ENCODE peak calls at places on chromosomes 6 and 20, in seven cellular contexts. One of them, this sample, is unnamed.

GRCh38 chr6:109075934-109076333 is 18.7 kb downstream of the SESN1 start:
- DNase-seq in substantia nigra: no peak
- DNase-seq in tibial artery: no peak
- DNase-seq in PC-3: peak; percentile 10
- DNase-seq in CD8-positive, alpha-beta T cell: no peak
- DNase-seq in ovary: no peak
- DNase-seq in A549: no peak
- DNase-seq in this sample: no peak

GRCh38 chr6:6811151-6812002 is 222.9 kb downstream of the LY86 start:
- DNase-seq in substantia nigra: no peak
- DNase-seq in tibial artery: no peak
- DNase-seq in PC-3: peak; percentile 98
- DNase-seq in CD8-positive, alpha-beta T cell: no peak
- DNase-seq in ovary: peak; percentile 47
- DNase-seq in A549: peak; percentile 71
- DNase-seq in this sample: peak; percentile 55

GRCh38 chr20:18613553-18613952 is 25.7 kb downstream of the DTD1 start:
- DNase-seq in substantia nigra: no peak
- DNase-seq in tibial artery: no peak
- DNase-seq in PC-3: peak; percentile 80
- DNase-seq in CD8-positive, alpha-beta T cell: no peak
- DNase-seq in ovary: no peak
- DNase-seq in A549: peak; percentile 27
- DNase-seq in this sample: no peak

GRCh38 chr6:84027340-84028183 is 6.0 kb upstream of the MRAP2 start:
- DNase-seq in substantia nigra: peak; percentile 2
- DNase-seq in tibial artery: peak; percentile 38
- DNase-seq in PC-3: peak; percentile 74
- DNase-seq in CD8-positive, alpha-beta T cell: no peak
- DNase-seq in ovary: no peak
- DNase-seq in A549: peak; percentile 60
- DNase-seq in this sample: no peak

GRCh38 chr6:157907651-157908050 is 74.0 kb upstream of the SYNJ2 start:
- DNase-seq in substantia nigra: no peak
- DNase-seq in tibial artery: no peak
- DNase-seq in PC-3: no peak
- DNase-seq in CD8-positive, alpha-beta T cell: no peak
- DNase-seq in ovary: no peak
- DNase-seq in A549: no peak
- DNase-seq in this sample: no peak

GRCh38 chr6:51571168-51571567 is 516.2 kb downstream of the PKHD1 start:
- DNase-seq in substantia nigra: no peak
- DNase-seq in tibial artery: no peak
- DNase-seq in PC-3: peak; percentile 54
- DNase-seq in CD8-positive, alpha-beta T cell: no peak
- DNase-seq in ovary: no peak
- DNase-seq in A549: no peak
- DNase-seq in this sample: no peak

GRCh38 chr6:35148167-35148741 is 7.1 kb upstream of the TCP11 start:
- DNase-seq in substantia nigra: no peak
- DNase-seq in tibial artery: no peak
- DNase-seq in PC-3: peak; percentile 84
- DNase-seq in CD8-positive, alpha-beta T cell: no peak
- DNase-seq in ovary: no peak
- DNase-seq in A549: no peak
- DNase-seq in this sample: no peak

GRCh38 chr6:130934848-130935585 is 107.8 kb downstream of the SMLR1 start:
- DNase-seq in substantia nigra: no peak
- DNase-seq in tibial artery: no peak
- DNase-seq in PC-3: no peak
- DNase-seq in CD8-positive, alpha-beta T cell: no peak
- DNase-seq in ovary: no peak
- DNase-seq in A549: no peak
- DNase-seq in this sample: no peak

GRCh38 chr6:33817520-33817919 is 13.7 kb upstream of the MLN start:
- DNase-seq in substantia nigra: no peak
- DNase-seq in tibial artery: no peak
- DNase-seq in PC-3: no peak
- DNase-seq in CD8-positive, alpha-beta T cell: no peak
- DNase-seq in ovary: no peak
- DNase-seq in A549: no peak
- DNase-seq in this sample: no peak

GRCh38 chr6:6007311-6008113 is 787 bp upstream of the NRN1 start:
- DNase-seq in substantia nigra: no peak
- DNase-seq in tibial artery: no peak
- DNase-seq in PC-3: no peak
- DNase-seq in CD8-positive, alpha-beta T cell: peak; percentile 38
- DNase-seq in ovary: no peak
- DNase-seq in A549: peak; percentile 18
- DNase-seq in this sample: peak; percentile 38

GRCh38 chr6:5152417-5152816 is 67.3 kb downstream of the PPP1R3G start:
- DNase-seq in substantia nigra: no peak
- DNase-seq in tibial artery: no peak
- DNase-seq in PC-3: no peak
- DNase-seq in CD8-positive, alpha-beta T cell: no peak
- DNase-seq in ovary: no peak
- DNase-seq in A549: no peak
- DNase-seq in this sample: no peak

GRCh38 chr6:105642708-105643107 is 239.8 kb upstream of the PREP start:
- DNase-seq in substantia nigra: no peak
- DNase-seq in tibial artery: no peak
- DNase-seq in PC-3: peak; percentile 39
- DNase-seq in CD8-positive, alpha-beta T cell: no peak
- DNase-seq in ovary: no peak
- DNase-seq in A549: no peak
- DNase-seq in this sample: no peak

GRCh38 chr6:70884074-70884983 is 72.5 kb downstream of the B3GAT2 start:
- DNase-seq in substantia nigra: peak; percentile 49
- DNase-seq in tibial artery: peak; percentile 36
- DNase-seq in PC-3: peak; percentile 63
- DNase-seq in CD8-positive, alpha-beta T cell: peak; percentile 55
- DNase-seq in ovary: peak; percentile 13
- DNase-seq in A549: peak; percentile 49
- DNase-seq in this sample: peak; percentile 63

GRCh38 chr6:133888931-133889556 is at the start of gene TCF21:
- DNase-seq in substantia nigra: no peak
- DNase-seq in tibial artery: no peak
- DNase-seq in PC-3: no peak
- DNase-seq in CD8-positive, alpha-beta T cell: no peak
- DNase-seq in ovary: peak; percentile 84
- DNase-seq in A549: no peak
- DNase-seq in this sample: peak; percentile 54

GRCh38 chr6:119829006-119829405 is 479.4 kb upstream of the MAN1A1 start:
- DNase-seq in substantia nigra: no peak
- DNase-seq in tibial artery: no peak
- DNase-seq in PC-3: no peak
- DNase-seq in CD8-positive, alpha-beta T cell: no peak
- DNase-seq in ovary: no peak
- DNase-seq in A549: no peak
- DNase-seq in this sample: no peak

GRCh38 chr6:157227202-157228166 is 95.8 kb downstream of the TMEM242 start:
- DNase-seq in substantia nigra: no peak
- DNase-seq in tibial artery: no peak
- DNase-seq in PC-3: peak; percentile 44
- DNase-seq in CD8-positive, alpha-beta T cell: no peak
- DNase-seq in ovary: no peak
- DNase-seq in A549: no peak
- DNase-seq in this sample: no peak

GRCh38 chr20:47306755-47307370 is 49.6 kb downstream of the ZMYND8 start:
- DNase-seq in substantia nigra: no peak
- DNase-seq in tibial artery: no peak
- DNase-seq in PC-3: no peak
- DNase-seq in CD8-positive, alpha-beta T cell: no peak
- DNase-seq in ovary: no peak
- DNase-seq in A549: no peak
- DNase-seq in this sample: no peak

GRCh38 chr20:44811150-44811685 is 872 bp upstream of the RIMS4 start:
- DNase-seq in substantia nigra: no peak
- DNase-seq in tibial artery: no peak
- DNase-seq in PC-3: no peak
- DNase-seq in CD8-positive, alpha-beta T cell: no peak
- DNase-seq in ovary: no peak
- DNase-seq in A549: no peak
- DNase-seq in this sample: no peak

GRCh38 chr6:44575644-44576043 is 188.1 kb downstream of the CDC5L start:
- DNase-seq in substantia nigra: no peak
- DNase-seq in tibial artery: no peak
- DNase-seq in PC-3: no peak
- DNase-seq in CD8-positive, alpha-beta T cell: no peak
- DNase-seq in ovary: no peak
- DNase-seq in A549: no peak
- DNase-seq in this sample: no peak

GRCh38 chr6:44572346-44572745 is 184.8 kb downstream of the CDC5L start:
- DNase-seq in substantia nigra: no peak
- DNase-seq in tibial artery: no peak
- DNase-seq in PC-3: no peak
- DNase-seq in CD8-positive, alpha-beta T cell: no peak
- DNase-seq in ovary: no peak
- DNase-seq in A549: no peak
- DNase-seq in this sample: no peak

GRCh38 chr6:44571510-44571909 is 184.0 kb downstream of the CDC5L start:
- DNase-seq in substantia nigra: no peak
- DNase-seq in tibial artery: no peak
- DNase-seq in PC-3: no peak
- DNase-seq in CD8-positive, alpha-beta T cell: no peak
- DNase-seq in ovary: no peak
- DNase-seq in A549: no peak
- DNase-seq in this sample: no peak

GRCh38 chr6:44580901-44581300 is 193.4 kb downstream of the CDC5L start:
- DNase-seq in substantia nigra: no peak
- DNase-seq in tibial artery: no peak
- DNase-seq in PC-3: peak; percentile 8
- DNase-seq in CD8-positive, alpha-beta T cell: no peak
- DNase-seq in ovary: no peak
- DNase-seq in A549: no peak
- DNase-seq in this sample: no peak

GRCh38 chr6:44576132-44576601 is 188.7 kb downstream of the CDC5L start:
- DNase-seq in substantia nigra: no peak
- DNase-seq in tibial artery: no peak
- DNase-seq in PC-3: no peak
- DNase-seq in CD8-positive, alpha-beta T cell: no peak
- DNase-seq in ovary: no peak
- DNase-seq in A549: no peak
- DNase-seq in this sample: no peak
- H3K27ac ChIP-seq in substantia nigra: no peak overlapping the region
- H3K27ac ChIP-seq in tibial artery: no peak overlapping the region
- H3K27ac ChIP-seq in PC-3: no peak overlapping the region
- H3K27ac ChIP-seq in CD8-positive, alpha-beta T cell: no peak overlapping the region
- H3K27ac ChIP-seq in ovary: no peak overlapping the region
- H3K27ac ChIP-seq in A549: no peak overlapping the region
- H3K27ac ChIP-seq in this sample: no peak overlapping the region

DNA sequence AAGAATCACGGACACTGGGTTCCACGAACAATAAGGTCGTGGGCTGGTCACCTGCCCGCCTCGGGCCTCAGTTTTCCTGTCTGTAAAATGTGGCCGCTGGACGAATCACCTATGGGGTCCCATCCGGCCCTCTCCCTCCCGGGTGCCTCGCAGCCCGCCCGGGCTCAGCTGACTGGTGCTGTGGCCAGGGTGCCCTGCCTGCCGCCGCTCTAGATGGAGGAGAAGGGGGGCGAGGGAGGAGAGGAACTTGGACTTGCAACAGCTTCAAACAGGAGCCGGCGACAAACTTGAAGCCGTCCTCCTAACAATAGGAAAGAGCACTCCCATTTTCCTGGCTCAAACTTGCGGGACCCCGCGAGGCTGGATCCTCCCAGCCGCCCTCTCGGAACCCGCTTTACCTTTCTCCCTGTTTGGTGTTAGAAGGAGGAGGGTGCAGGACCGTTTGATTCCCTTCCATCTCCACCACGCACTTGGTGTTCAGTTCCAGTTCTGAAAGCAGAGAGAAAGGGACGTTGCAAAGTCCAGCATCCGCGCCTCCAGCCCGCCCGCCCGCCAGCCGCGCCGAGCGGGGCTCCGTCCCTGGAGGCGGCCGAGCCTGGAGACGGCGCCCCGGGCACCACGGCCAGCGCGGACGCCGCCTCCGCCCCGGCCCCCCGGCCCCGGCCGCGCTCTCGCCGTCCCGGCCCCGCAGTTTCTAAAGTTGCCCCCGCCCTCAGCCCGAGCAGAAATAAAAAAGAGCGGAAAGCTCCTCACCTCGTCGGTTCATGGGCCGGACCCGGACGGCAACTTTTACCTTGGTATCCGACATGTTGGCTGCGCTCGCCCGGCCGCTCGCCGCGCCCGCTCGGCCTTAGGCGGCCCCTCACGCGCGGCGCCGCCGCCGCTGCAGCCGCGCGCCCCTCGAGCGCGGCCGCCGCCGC is 519 bp downstream of the KIF13A start:
- DNase-seq in substantia nigra: peak; percentile 68
- DNase-seq in tibial artery: peak; percentile 74
- DNase-seq in PC-3: peak; percentile 58
- DNase-seq in CD8-positive, alpha-beta T cell: no peak
- DNase-seq in ovary: peak; percentile 56
- DNase-seq in A549: peak; percentile 47
- DNase-seq in this sample: peak; percentile 67
- H3K27ac ChIP-seq in substantia nigra: peak overlapping the region; percentile 86
- H3K27ac ChIP-seq in tibial artery: peak overlapping the region; percentile 90
- H3K27ac ChIP-seq in PC-3: peak overlapping the region; percentile 54
- H3K27ac ChIP-seq in CD8-positive, alpha-beta T cell: no peak overlapping the region
- H3K27ac ChIP-seq in ovary: peak overlapping the region; percentile 84
- H3K27ac ChIP-seq in A549: peak overlapping the region; percentile 99
- H3K27ac ChIP-seq in this sample: peak overlapping the region; percentile 98

GRCh38 chr6:16420715-16421461 is 182.5 kb downstream of the GMPR start:
- DNase-seq in substantia nigra: no peak
- DNase-seq in tibial artery: no peak
- DNase-seq in PC-3: peak; percentile 43
- DNase-seq in CD8-positive, alpha-beta T cell: peak; percentile 33
- DNase-seq in ovary: no peak
- DNase-seq in A549: no peak
- DNase-seq in this sample: no peak
- H3K27ac ChIP-seq in substantia nigra: no peak overlapping the region
- H3K27ac ChIP-seq in tibial artery: peak overlapping the region; percentile 61
- H3K27ac ChIP-seq in PC-3: peak overlapping the region; percentile 46
- H3K27ac ChIP-seq in CD8-positive, alpha-beta T cell: peak overlapping the region; percentile 62
- H3K27ac ChIP-seq in ovary: no peak overlapping the region
- H3K27ac ChIP-seq in A549: no peak overlapping the region
- H3K27ac ChIP-seq in this sample: no peak overlapping the region

GRCh38 chr6:558959-559358 is 97.9 kb downstream of the HUS1B start:
- DNase-seq in substantia nigra: no peak
- DNase-seq in tibial artery: no peak
- DNase-seq in PC-3: no peak
- DNase-seq in CD8-positive, alpha-beta T cell: no peak
- DNase-seq in ovary: no peak
- DNase-seq in A549: no peak
- DNase-seq in this sample: no peak

GRCh38 chr6:568085-568484 is 88.8 kb downstream of the HUS1B start:
- DNase-seq in substantia nigra: no peak
- DNase-seq in tibial artery: no peak
- DNase-seq in PC-3: no peak
- DNase-seq in CD8-positive, alpha-beta T cell: no peak
- DNase-seq in ovary: no peak
- DNase-seq in A549: no peak
- DNase-seq in this sample: no peak

GRCh38 chr6:563863-564262 is 93.0 kb downstream of the HUS1B start:
- DNase-seq in substantia nigra: no peak
- DNase-seq in tibial artery: no peak
- DNase-seq in PC-3: no peak
- DNase-seq in CD8-positive, alpha-beta T cell: no peak
- DNase-seq in ovary: no peak
- DNase-seq in A549: no peak
- DNase-seq in this sample: no peak

GRCh38 chr6:558089-558488 is 98.8 kb downstream of the HUS1B start:
- DNase-seq in substantia nigra: no peak
- DNase-seq in tibial artery: no peak
- DNase-seq in PC-3: peak; percentile 22
- DNase-seq in CD8-positive, alpha-beta T cell: no peak
- DNase-seq in ovary: no peak
- DNase-seq in A549: no peak
- DNase-seq in this sample: no peak

GRCh38 chr6:562052-562676 is 94.7 kb downstream of the HUS1B start:
- DNase-seq in substantia nigra: no peak
- DNase-seq in tibial artery: no peak
- DNase-seq in PC-3: no peak
- DNase-seq in CD8-positive, alpha-beta T cell: no peak
- DNase-seq in ovary: no peak
- DNase-seq in A549: no peak
- DNase-seq in this sample: no peak
- H3K27ac ChIP-seq in substantia nigra: no peak overlapping the region
- H3K27ac ChIP-seq in tibial artery: no peak overlapping the region
- H3K27ac ChIP-seq in PC-3: no peak overlapping the region
- H3K27ac ChIP-seq in CD8-positive, alpha-beta T cell: no peak overlapping the region
- H3K27ac ChIP-seq in ovary: no peak overlapping the region
- H3K27ac ChIP-seq in A549: no peak overlapping the region
- H3K27ac ChIP-seq in this sample: no peak overlapping the region